ENCODE peak calls at places on chromosomes 2 and 18, in seven cellular contexts. P is Caco-2, Y is neural progenitor cell, F is uterus, N is spleen, H is RWPE1, O is esophagus squamous epithelium. U is an unnamed sample.

GRCh38 chr18:3758531-3758930 is 308.6 kb downstream of the TGIF1 start:
- DNase-seq in P (no peak), F (no peak), O (no peak), H (peak), N (no peak), Y (no peak), U (no peak)

GRCh38 chr2:137912358-137912757 is 51.9 kb upstream of the HNMT start:
- DNase-seq in Y (no peak), P (no peak), N (no peak), H (no peak), O (no peak), F (no peak), U (no peak)

GRCh38 chr18:24656571-24656971 is 196.1 kb downstream of the HRH4 start:
- DNase-seq in O (no peak), N (no peak), H (peak), P (no peak), Y (no peak), F (peak), U (no peak)

GRCh38 chr18:2218101-2218500 is 353.2 kb downstream of the METTL4 start:
- DNase-seq in P (no peak), Y (no peak), O (no peak), H (no peak), N (no peak), F (no peak), U (no peak)

GRCh38 chr2:191165190-191165643 is 14.4 kb upstream of the STAT4 start:
- DNase-seq in Y (peak), N (no peak), O (no peak), H (peak), P (peak), F (no peak), U (no peak)

GRCh38 chr2:44836174-44836573 is 105.3 kb upstream of the SIX3 start:
- DNase-seq in N (no peak), H (no peak), O (no peak), P (no peak), Y (no peak), F (no peak), U (no peak)

GRCh38 chr2:26465981-26466471 is 11.9 kb downstream of the OTOF start:
- DNase-seq in H (no peak), O (no peak), N (peak), Y (no peak), P (no peak), F (no peak), U (no peak)

GRCh38 chr2:24919100-24919976 is 699 bp downstream of the ADCY3 start:
- DNase-seq in Y (no peak), H (peak), F (no peak), P (peak), O (no peak), N (peak), U (peak)

GRCh38 chr2:1286929-1287328 is 126.3 kb upstream of the TPO start:
- DNase-seq in Y (no peak), H (peak), O (no peak), F (no peak), N (no peak), P (no peak), U (no peak)

GRCh38 chr18:32956591-32957310 is 183.9 kb upstream of the KLHL14 start:
- DNase-seq in P (no peak), N (no peak), H (peak), O (no peak), Y (peak), F (no peak), U (no peak)

GRCh38 chr2:240465268-240465764 is 29.9 kb downstream of the GPC1 start:
- DNase-seq in N (peak), O (no peak), F (no peak), P (no peak), H (no peak), Y (no peak), U (peak)

GRCh38 chr2:176169181-176169580 is 12.1 kb downstream of the HOXD3 start:
- DNase-seq in H (no peak), F (no peak), O (no peak), P (no peak), N (peak), Y (no peak), U (no peak)

GRCh38 chr2:162509288-162509968 is 165.5 kb downstream of the GCA start:
- DNase-seq in P (no peak), Y (no peak), N (no peak), F (no peak), H (no peak), O (no peak), U (no peak)

GRCh38 chr2:242024751-242025355 is 155.3 kb downstream of the RTP5 start:
- DNase-seq in P (no peak), H (no peak), Y (no peak), O (no peak), F (no peak), N (peak), U (no peak)

GRCh38 chr18:13566941-13567762 is 159.2 kb downstream of the FAM210A start:
- DNase-seq in P (no peak), Y (no peak), H (no peak), F (no peak), N (peak), O (no peak), U (no peak)

GRCh38 chr2:121140734-121141133 is 144.3 kb downstream of the TFCP2L1 start:
- DNase-seq in O (no peak), H (no peak), Y (no peak), F (no peak), N (no peak), P (no peak), U (no peak)

GRCh38 chr2:52918551-52918950 is 849.1 kb upstream of the CHAC2 start:
- DNase-seq in P (no peak), O (no peak), H (no peak), F (no peak), N (no peak), Y (no peak), U (no peak)

DNA sequence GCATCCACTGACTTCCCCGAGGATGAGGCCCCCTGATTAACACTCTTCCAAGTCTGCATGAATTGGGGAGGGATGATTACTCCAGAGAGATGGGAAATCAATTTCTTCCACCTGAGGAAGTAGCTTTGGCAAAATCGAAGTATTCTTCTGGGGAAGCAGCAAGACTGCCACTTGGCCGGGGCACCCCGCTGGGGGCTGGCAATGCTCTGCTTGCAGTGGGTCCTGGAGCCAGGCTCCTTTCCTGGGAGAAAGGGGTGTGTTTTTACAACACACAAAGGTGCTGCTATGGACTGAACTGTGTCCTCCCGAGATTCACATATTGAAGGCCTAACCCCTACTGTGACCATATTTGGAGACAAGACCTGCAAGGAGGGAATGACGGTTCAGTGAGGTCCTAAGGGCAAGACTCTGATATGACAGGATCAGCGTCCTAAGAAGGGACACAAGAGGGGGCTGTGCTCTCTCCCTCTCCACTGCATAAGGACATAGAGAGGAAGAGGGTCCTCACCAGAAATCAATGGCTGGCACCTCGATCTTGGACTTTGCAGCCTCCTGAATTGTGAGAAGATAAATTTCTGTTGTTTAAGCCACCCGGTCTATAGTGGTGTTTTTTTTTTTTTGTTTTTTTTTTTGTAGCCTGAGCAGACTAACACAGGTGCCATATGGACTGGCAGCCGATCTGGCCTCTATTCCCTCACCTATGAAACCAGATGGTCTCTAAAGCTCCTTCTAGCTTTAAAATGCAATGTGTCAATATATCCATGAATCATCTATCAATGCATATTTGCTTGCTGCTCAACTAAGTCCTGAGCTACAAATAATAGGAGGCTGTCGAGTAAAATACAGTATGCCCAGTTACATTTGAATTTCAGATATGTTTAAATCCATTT is 3.6 kb upstream of the SMARCAL1 start:
- DNase-seq in H (no peak), O (no peak), F (no peak), Y (peak), N (no peak), P (peak), U (no peak)
- TF ChIP-seq CTCF in H (no peak), O (no peak), F (no peak), Y (peak), N (no peak), P (peak), U (no peak)

GRCh38 chr2:109171444-109172334 is 42.7 kb downstream of the SH3RF3 start:
- DNase-seq in Y (no peak), H (peak), N (no peak), P (no peak), F (peak), O (no peak), U (no peak)
- TF ChIP-seq CTCF in Y (no peak), H (peak), N (peak), P (no peak), F (no peak), O (peak), U (no peak)

GRCh38 chr2:96213379-96213778 is 4.8 kb upstream of the STARD7 start:
- DNase-seq in F (no peak), P (no peak), H (no peak), Y (no peak), O (no peak), N (no peak), U (no peak)
- TF ChIP-seq CTCF in F (no peak), P (no peak), H (no peak), Y (no peak), O (no peak), N (no peak), U (no peak)

GRCh38 chr2:133532919-133533318 is 35.3 kb downstream of the NCKAP5 start:
- DNase-seq in H (peak), F (no peak), P (no peak), Y (no peak), N (no peak), O (no peak), U (no peak)
- TF ChIP-seq CTCF in H (peak), F (no peak), P (no peak), Y (no peak), N (no peak), O (no peak), U (no peak)

GRCh38 chr2:166364476-166365161 is 11.1 kb downstream of the SCN9A start:
- DNase-seq in Y (no peak), H (no peak), O (no peak), F (no peak), N (no peak), P (no peak), U (no peak)

GRCh38 chr2:166360906-166361305 is 14.8 kb downstream of the SCN9A start:
- DNase-seq in F (no peak), O (no peak), Y (no peak), H (no peak), N (no peak), P (no peak), U (no peak)

GRCh38 chr2:166365239-166365638 is 10.5 kb downstream of the SCN9A start:
- DNase-seq in N (no peak), O (no peak), F (no peak), P (no peak), H (no peak), Y (no peak), U (no peak)

GRCh38 chr2:166360426-166360825 is 15.3 kb downstream of the SCN9A start:
- DNase-seq in Y (no peak), O (no peak), N (no peak), F (no peak), H (no peak), P (no peak), U (no peak)

GRCh38 chr2:166361351-166362153 is 14.2 kb downstream of the SCN9A start:
- DNase-seq in O (no peak), P (peak), N (no peak), Y (peak), H (peak), F (no peak), U (no peak)
- TF ChIP-seq CTCF in O (peak), P (peak), N (peak), Y (peak), H (peak), F (no peak), U (peak)

GRCh38 chr18:57586243-57587049 is at the start of gene FECH:
- DNase-seq in H (peak), N (peak), P (peak), Y (peak), O (no peak), F (peak), U (peak)

GRCh38 chr18:57585846-57586242 is 658 bp downstream of the FECH start:
- DNase-seq in O (no peak), H (no peak), F (no peak), P (no peak), N (no peak), Y (peak), U (no peak)

GRCh38 chr18:57587262-57587661 is 760 bp upstream of the FECH start:
- DNase-seq in Y (no peak), F (no peak), O (no peak), N (no peak), H (no peak), P (no peak), U (no peak)

GRCh38 chr18:57585421-57585820 is 1.1 kb downstream of the FECH start:
- DNase-seq in H (no peak), Y (peak), P (no peak), F (no peak), N (no peak), O (no peak), U (no peak)

DNA sequence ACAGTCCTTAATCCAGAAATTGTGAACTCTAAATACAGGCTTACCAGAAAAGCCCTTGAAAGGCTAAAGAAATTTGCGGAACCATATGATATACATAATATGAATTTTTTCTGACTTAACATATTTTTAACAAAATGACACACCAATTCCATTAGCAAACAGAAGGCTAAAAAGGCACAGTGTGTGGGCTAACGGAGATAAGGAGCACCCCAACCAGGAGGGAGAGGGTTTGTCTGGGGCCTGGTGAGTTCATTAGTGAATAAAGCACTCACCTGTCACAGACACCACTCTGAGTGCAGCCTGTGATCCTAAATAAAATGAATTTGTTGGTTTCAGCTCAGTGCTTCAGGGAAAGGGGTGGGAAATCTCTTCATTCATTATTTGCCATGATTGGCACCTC is 2.7 kb upstream of the FECH start:
- DNase-seq in O (no peak), N (no peak), P (no peak), H (no peak), F (no peak), Y (no peak), U (no peak)
- TF ChIP-seq CTCF in O (no peak), N (no peak), P (no peak), H (no peak), F (no peak), Y (no peak), U (no peak)

GRCh38 chr2:17574406-17575073 is 34.0 kb downstream of the VSNL1 start:
- DNase-seq in Y (no peak), P (no peak), H (no peak), N (no peak), O (no peak), F (no peak), U (no peak)

GRCh38 chr2:17576802-17577201 is 36.3 kb downstream of the VSNL1 start:
- DNase-seq in Y (no peak), H (no peak), O (no peak), N (no peak), F (no peak), P (no peak), U (no peak)

GRCh38 chr2:17571681-17572080 is 31.2 kb downstream of the VSNL1 start:
- DNase-seq in O (no peak), Y (no peak), F (no peak), H (no peak), N (no peak), P (no peak), U (no peak)

GRCh38 chr2:17573806-17574175 is 33.3 kb downstream of the VSNL1 start:
- DNase-seq in O (no peak), Y (no peak), H (no peak), F (no peak), N (no peak), P (no peak), U (no peak)

DNA sequence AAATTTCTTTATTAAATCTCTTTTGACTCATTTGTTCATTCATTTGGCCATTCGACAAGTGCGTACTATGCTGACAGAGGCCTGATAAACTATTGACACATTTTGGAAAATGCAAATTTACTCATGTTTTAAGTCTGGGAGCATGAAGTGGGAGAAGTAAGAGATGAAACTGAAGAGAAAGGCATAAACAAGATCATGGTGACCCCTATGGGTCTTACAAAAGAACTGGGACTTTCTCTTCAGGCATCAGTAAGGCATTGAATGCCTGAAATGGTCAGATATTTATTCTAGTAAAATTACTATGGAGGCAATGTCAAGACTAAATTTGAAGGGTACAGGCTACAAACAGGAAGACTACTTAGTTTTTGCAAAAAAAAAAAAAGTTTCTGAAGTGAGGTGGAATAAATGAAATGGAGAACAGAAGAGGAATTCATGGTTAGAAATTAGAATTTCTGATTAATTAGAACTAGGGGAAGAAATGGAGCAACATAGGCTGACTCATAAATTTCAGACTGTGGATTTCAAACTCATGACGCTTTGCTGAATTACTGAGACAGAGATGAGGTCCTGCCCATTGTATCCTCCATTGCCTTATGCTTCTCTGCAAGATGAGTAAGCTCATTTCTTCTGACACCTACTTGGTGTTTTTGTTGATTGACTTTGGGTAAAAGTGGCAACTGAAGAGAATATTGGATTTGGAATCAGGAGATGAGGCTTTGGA is 32.7 kb downstream of the VSNL1 start:
- DNase-seq in F (no peak), P (no peak), Y (no peak), N (no peak), H (no peak), O (no peak), U (no peak)
- TF ChIP-seq CTCF in F (no peak), P (no peak), Y (peak), N (no peak), H (no peak), O (no peak), U (peak)

U was measured in nephron progenitor cell.